ENCODE peak calls at places on chromosomes 2 and 18, in seven cellular contexts. T is foreskin fibroblast; Z is K562; M is uterus; Y is GM23248; J is naive thymus-derived CD4-positive, alpha-beta T cell; W is BJ. V is an unnamed sample.

GRCh38 chr2:113202305-113203216 is 28.8 kb downstream of the PSD4 start:
- DNase-seq in T (no peak), Z (no peak), M (no peak), Y (no peak), J (no peak), W (no peak), V (no peak)

GRCh38 chr18:13179566-13180113 is 38.9 kb upstream of the LDLRAD4 start:
- DNase-seq in T (no peak), Z (no peak), M (no peak), Y (no peak), J (no peak), W (no peak), V (no peak)

GRCh38 chr2:36300697-36301096 is 54.9 kb upstream of the CRIM1 start:
- DNase-seq in T (no peak), Z (no peak), M (no peak), Y (no peak), J (no peak), W (no peak), V (no peak)

GRCh38 chr18:43049021-43049420 is 66.5 kb downstream of the RIT2 start:
- DNase-seq in T (peak), Z (no peak), M (no peak), Y (peak), J (no peak), W (no peak), V (no peak)

GRCh38 chr2:41966431-41966893 is 81.4 kb upstream of the PKDCC start:
- DNase-seq in T (peak), Z (no peak), M (peak), Y (peak), J (no peak), W (peak), V (peak)

GRCh38 chr18:35580748-35581534 is 599 bp upstream of the GALNT1 start:
- DNase-seq in T (peak), Z (peak), M (peak), Y (peak), J (peak), W (no peak), V (peak)

GRCh38 chr2:143259368-143259958 is 130.2 kb downstream of the ARHGAP15 start:
- DNase-seq in T (peak), Z (peak), M (peak), Y (peak), J (peak), W (peak), V (no peak)

GRCh38 chr18:54086046-54086802 is 138.2 kb downstream of the MBD2 start:
- DNase-seq in T (no peak), Z (no peak), M (no peak), Y (no peak), J (no peak), W (no peak), V (no peak)

GRCh38 chr2:42049411-42050349 is 1.9 kb downstream of the PKDCC start:
- DNase-seq in T (no peak), Z (no peak), M (no peak), Y (peak), J (no peak), W (no peak), V (no peak)

GRCh38 chr2:119263025-119263424 is 39.4 kb downstream of the STEAP3 start:
- DNase-seq in T (no peak), Z (no peak), M (no peak), Y (no peak), J (no peak), W (no peak), V (no peak)

GRCh38 chr2:192016265-192016664 is 169.4 kb upstream of the CAVIN2 start:
- DNase-seq in T (peak), Z (no peak), M (no peak), Y (peak), J (no peak), W (no peak), V (no peak)

GRCh38 chr2:191030521-191031154 is 16.7 kb upstream of the STAT1 start:
- DNase-seq in T (peak), Z (peak), M (no peak), Y (peak), J (peak), W (no peak), V (no peak)

GRCh38 chr2:67476808-67477790 is 80.0 kb downstream of the ETAA1 start:
- DNase-seq in T (peak), Z (no peak), M (peak), Y (peak), J (no peak), W (peak), V (no peak)

GRCh38 chr2:177078416-177078815 is 134.2 kb upstream of the HNRNPA3 start:
- DNase-seq in T (peak), Z (no peak), M (peak), Y (peak), J (no peak), W (no peak), V (no peak)

GRCh38 chr2:218567797-218568189 is 358 bp downstream of the USP37 start:
- DNase-seq in T (no peak), Z (no peak), M (no peak), Y (no peak), J (no peak), W (no peak), V (no peak)

GRCh38 chr2:112621792-112622527 is 23.8 kb upstream of the SLC20A1 start:
- DNase-seq in T (peak), Z (no peak), M (no peak), Y (peak), J (no peak), W (peak), V (no peak)

GRCh38 chr2:237662671-237663093 is 35.3 kb downstream of the LRRFIP1 start:
- DNase-seq in T (peak), Z (peak), M (peak), Y (peak), J (peak), W (peak), V (peak)

GRCh38 chr2:45014016-45014702 is 4.9 kb upstream of the SIX2 start:
- DNase-seq in T (peak), Z (peak), M (peak), Y (peak), J (no peak), W (no peak), V (no peak)

GRCh38 chr2:134154269-134154668 is 99.6 kb upstream of the MGAT5 start:
- DNase-seq in T (no peak), Z (no peak), M (no peak), Y (no peak), J (no peak), W (no peak), V (no peak)

GRCh38 chr2:15427987-15428386 is 133.1 kb downstream of the NBAS start:
- DNase-seq in T (no peak), Z (no peak), M (no peak), Y (no peak), J (no peak), W (no peak), V (no peak)

GRCh38 chr2:196059491-196059960 is 9.1 kb downstream of the DNAH7 start:
- DNase-seq in T (no peak), Z (no peak), M (no peak), Y (peak), J (no peak), W (no peak), V (no peak)

GRCh38 chr2:191202881-191203397 is 42.3 kb upstream of the MYO1B start:
- DNase-seq in T (peak), Z (no peak), M (peak), Y (peak), J (no peak), W (peak), V (no peak)

GRCh38 chr18:56532176-56532840 is 106.1 kb downstream of the TXNL1 start:
- DNase-seq in T (no peak), Z (no peak), M (no peak), Y (peak), J (no peak), W (no peak), V (no peak)

GRCh38 chr2:85066874-85067351 is 66.3 kb upstream of the TCF7L1 start:
- DNase-seq in T (peak), Z (peak), M (peak), Y (peak), J (no peak), W (peak), V (peak)

GRCh38 chr2:238315031-238315595 is 5.2 kb upstream of the TRAF3IP1 start:
- DNase-seq in T (no peak), Z (no peak), M (no peak), Y (no peak), J (no peak), W (no peak), V (no peak)

GRCh38 chr2:60586081-60586480 is 32.6 kb upstream of the BCL11A start:
- DNase-seq in T (no peak), Z (no peak), M (no peak), Y (no peak), J (no peak), W (no peak), V (no peak)

GRCh38 chr2:97985998-97986397 is 9.8 kb downstream of the TMEM131 start:
- DNase-seq in T (no peak), Z (no peak), M (no peak), Y (no peak), J (no peak), W (no peak), V (no peak)

GRCh38 chr2:231361701-231362588 is 33.6 kb upstream of the B3GNT7 start:
- DNase-seq in T (no peak), Z (peak), M (no peak), Y (no peak), J (no peak), W (no peak), V (peak)

GRCh38 chr2:58054264-58054663 is 7.7 kb downstream of the VRK2 start:
- DNase-seq in T (peak), Z (no peak), M (no peak), Y (peak), J (no peak), W (no peak), V (no peak)

GRCh38 chr18:79628416-79629248 is 51.0 kb upstream of the CTDP1 start:
- DNase-seq in T (no peak), Z (no peak), M (no peak), Y (no peak), J (no peak), W (no peak), V (peak)

GRCh38 chr2:67797801-67798535 is 264.8 kb downstream of the C1D start:
- DNase-seq in T (peak), Z (no peak), M (no peak), Y (peak), J (no peak), W (no peak), V (no peak)

GRCh38 chr2:23404426-23404825 is 19.4 kb downstream of the KLHL29 start:
- DNase-seq in T (peak), Z (no peak), M (no peak), Y (peak), J (peak), W (peak), V (peak)

GRCh38 chr18:31684279-31685096 is at the start of gene B4GALT6:
- DNase-seq in T (peak), Z (peak), M (no peak), Y (peak), J (no peak), W (no peak), V (no peak)

GRCh38 chr18:31685097-31686082 is 1.0 kb upstream of the B4GALT6 start:
- DNase-seq in T (peak), Z (peak), M (peak), Y (peak), J (peak), W (no peak), V (no peak)

GRCh38 chr18:31680836-31681568 is 3.4 kb downstream of the B4GALT6 start:
- DNase-seq in T (no peak), Z (peak), M (no peak), Y (no peak), J (no peak), W (no peak), V (no peak)

GRCh38 chr18:31683968-31684278 is 458 bp downstream of the B4GALT6 start:
- DNase-seq in T (no peak), Z (no peak), M (no peak), Y (no peak), J (no peak), W (no peak), V (no peak)

GRCh38 chr18:31683106-31683505 is 1.3 kb downstream of the B4GALT6 start:
- DNase-seq in T (no peak), Z (no peak), M (no peak), Y (no peak), J (no peak), W (no peak), V (no peak)
- H3K4me3 ChIP-seq in T (no peak), Z (no peak), M (no peak), Y (no peak), J (no peak), W (no peak), V (no peak)

GRCh38 chr2:110679337-110679707 is 1.5 kb upstream of the BUB1 start:
- DNase-seq in T (peak), Z (peak), M (no peak), Y (peak), J (no peak), W (no peak), V (no peak)
- H3K4me3 ChIP-seq in T (peak), Z (peak), M (no peak), Y (peak), J (no peak), W (peak), V (peak)

GRCh38 chr2:130818809-130819208 is 17.9 kb upstream of the ARHGEF4 start:
- DNase-seq in T (no peak), Z (no peak), M (no peak), Y (no peak), J (no peak), W (no peak), V (no peak)

GRCh38 chr2:130810490-130810889 is 26.2 kb upstream of the ARHGEF4 start:
- DNase-seq in T (no peak), Z (no peak), M (no peak), Y (no peak), J (no peak), W (no peak), V (no peak)

GRCh38 chr2:130808482-130809268 is 28.0 kb upstream of the ARHGEF4 start:
- DNase-seq in T (no peak), Z (no peak), M (no peak), Y (no peak), J (no peak), W (no peak), V (no peak)

GRCh38 chr2:130814931-130815680 is 21.6 kb upstream of the ARHGEF4 start:
- DNase-seq in T (no peak), Z (no peak), M (no peak), Y (no peak), J (no peak), W (no peak), V (no peak)

GRCh38 chr2:130813722-130814121 is 23.0 kb upstream of the ARHGEF4 start:
- DNase-seq in T (no peak), Z (no peak), M (no peak), Y (no peak), J (no peak), W (no peak), V (no peak)
- H3K4me3 ChIP-seq in T (no peak), Z (no peak), M (no peak), Y (no peak), J (no peak), W (no peak), V (no peak)

GRCh38 chr2:100741880-100742814 is 77.8 kb upstream of the NPAS2 start:
- DNase-seq in T (peak), Z (no peak), M (peak), Y (peak), J (no peak), W (peak), V (no peak)
- H3K4me3 ChIP-seq in T (no peak), Z (no peak), M (no peak), Y (peak), J (no peak), W (no peak), V (no peak)